ENCODE peak calls at places on chromosome 16, in four cellular contexts. E is A549, F is HepG2, H is GM12878. Q is an unnamed sample.

GRCh38 chr16:55508271-55508921 is 476 bp upstream of the LPCAT2 start:
- DNase-seq in E (no peak), F (no peak), H (no peak), Q (no peak)

GRCh38 chr16:84044108-84044488 is 1.5 kb upstream of the SLC38A8 start:
- DNase-seq in E (peak; percentile 42), F (peak; percentile 73), H (no peak), Q (peak; percentile 68)

GRCh38 chr16:47026947-47027346 is 53.5 kb upstream of the DNAJA2 start:
- DNase-seq in E (no peak), F (no peak), H (no peak), Q (no peak)

GRCh38 chr16:23362460-23363317 is 60.6 kb downstream of the SCNN1B start:
- DNase-seq in E (no peak), F (no peak), H (no peak), Q (no peak)

GRCh38 chr16:14369734-14370598 is 260.1 kb downstream of the PARN start:
- DNase-seq in E (no peak), F (no peak), H (no peak), Q (no peak)

GRCh38 chr16:29784901-29785500 is 5.5 kb upstream of the KIF22 start:
- DNase-seq in E (no peak), F (no peak), H (no peak), Q (no peak)

GRCh38 chr16:19294156-19294649 is 8.7 kb downstream of the CLEC19A start:
- DNase-seq in E (no peak), F (no peak), H (peak; percentile 84), Q (no peak)

GRCh38 chr16:82653550-82654511 is 27.1 kb downstream of the CDH13 start:
- DNase-seq in E (peak; percentile 44), F (peak; percentile 19), H (peak; percentile 90), Q (no peak)

DNA sequence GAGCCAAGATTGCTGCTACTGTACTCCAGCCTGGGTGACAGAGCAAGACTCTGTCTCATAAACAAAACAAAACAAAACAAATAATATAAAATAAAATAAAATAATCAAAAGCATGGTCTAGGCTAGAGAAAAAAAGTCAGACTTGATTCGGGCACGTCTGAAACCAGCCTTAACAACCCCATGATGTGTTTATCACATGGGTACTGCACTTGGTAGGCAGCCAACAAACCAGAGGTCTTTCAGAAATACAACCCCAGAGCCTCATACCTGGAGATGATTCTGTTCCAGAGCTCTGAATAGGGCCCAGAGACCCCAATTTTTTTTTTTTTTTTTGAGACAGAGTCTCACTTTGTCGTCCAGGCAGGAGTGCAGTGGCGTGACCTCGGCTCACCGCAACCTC is 9.6 kb upstream of the HAPSTR1 start:
- DNase-seq in E (no peak), F (no peak), H (no peak), Q (no peak)
- TF ChIP-seq PBX3 in E (no peak), F (no peak), H (no peak), Q (no peak)

GRCh38 chr16:87041732-87042131 is 275.5 kb downstream of the C16orf95 start:
- DNase-seq in E (no peak), F (no peak), H (no peak), Q (no peak)
- TF ChIP-seq PBX3 in E (no peak), F (no peak), H (no peak), Q (no peak)

GRCh38 chr16:88785106-88785924 is at the start of gene PIEZO1:
- DNase-seq in E (peak; percentile 62), F (no peak), H (no peak), Q (peak; percentile 86)

GRCh38 chr16:88784856-88785105 is 239 bp downstream of the PIEZO1 start:
- DNase-seq in E (no peak), F (no peak), H (no peak), Q (no peak)

GRCh38 chr16:88782454-88783390 is 2.3 kb downstream of the PIEZO1 start:
- DNase-seq in E (no peak), F (no peak), H (no peak), Q (no peak)

GRCh38 chr16:88783391-88784073 is 1.5 kb downstream of the PIEZO1 start:
- DNase-seq in E (no peak), F (no peak), H (no peak), Q (no peak)

DNA sequence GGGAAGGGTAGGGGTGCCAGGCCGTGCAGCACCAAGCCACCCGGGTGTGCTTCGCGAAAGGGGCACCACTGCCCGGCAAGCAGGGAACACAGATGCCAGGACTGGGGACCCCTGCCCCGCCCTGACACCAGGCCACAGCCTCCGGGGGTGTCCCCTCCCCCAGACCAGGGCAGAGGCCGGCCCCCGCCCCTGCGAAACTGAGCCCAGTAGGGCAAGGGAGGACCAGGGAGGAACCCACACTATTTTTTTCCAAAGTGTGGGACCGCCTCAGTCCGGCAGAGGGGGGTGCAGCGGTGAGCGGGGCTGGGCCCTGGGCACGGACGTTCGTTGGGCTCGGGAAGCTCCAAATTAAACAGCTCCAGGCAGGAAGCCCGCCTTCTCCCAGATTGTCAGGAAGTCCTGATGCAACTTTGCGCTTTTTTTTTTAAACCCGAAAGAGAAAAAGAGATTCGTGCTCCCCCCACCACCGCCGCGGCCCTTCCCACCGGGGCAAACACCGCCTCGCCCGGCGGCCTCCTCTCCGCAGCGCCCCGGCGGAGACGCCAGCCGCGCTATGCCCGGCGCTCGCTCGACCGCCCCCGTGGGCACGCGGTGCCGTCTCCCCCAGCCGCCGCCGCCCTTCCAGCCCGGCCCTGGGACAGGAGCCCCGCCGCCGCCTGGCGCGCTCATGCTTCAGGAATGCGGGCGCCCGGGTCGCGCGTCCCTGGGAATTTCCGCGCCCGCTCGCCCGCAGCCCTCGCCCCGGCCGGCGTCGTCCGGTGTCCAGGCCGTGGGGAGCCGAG is 755 bp downstream of the PIEZO1 start:
- DNase-seq in E (peak; percentile 83), F (peak; percentile 75), H (no peak), Q (peak; percentile 81)
- TF ChIP-seq PBX3 in E (no peak), F (no peak), H (no peak), Q (no peak)

GRCh38 chr16:54194008-54194731 is 92.4 kb downstream of the IRX3 start:
- DNase-seq in E (no peak), F (no peak), H (no peak), Q (no peak)
- TF ChIP-seq PBX3 in E (no peak), F (no peak), H (no peak), Q (no peak)

Q was measured in SK-N-SH.